ENCODE peak calls at places on chromosome 15, in six cellular contexts. Y, K, N, R, F and S are unnamed samples.

GRCh38 chr15:68218331-68218730 is 11.2 kb downstream of the CLN6 start:
- DNase-seq in K (no peak), F (peak; percentile 22), Y (no peak), R (no peak), N (no peak), S (no peak)

GRCh38 chr15:61820212-61820611 is 240.0 kb downstream of the VPS13C start:
- DNase-seq in Y (no peak), N (no peak), F (no peak), R (no peak), K (no peak), S (no peak)

GRCh38 chr15:60373327-60373726 is 24.5 kb downstream of the ANXA2 start:
- DNase-seq in F (no peak), R (no peak), Y (no peak), K (no peak), N (no peak), S (no peak)

GRCh38 chr15:91308855-91309254 is 208.8 kb downstream of the SV2B start:
- DNase-seq in R (no peak), K (no peak), Y (no peak), F (no peak), N (no peak), S (no peak)

GRCh38 chr15:41513282-41514227 is at the start of gene LTK:
- DNase-seq in K (no peak), R (no peak), F (no peak), Y (peak; percentile 91), N (no peak), S (peak; percentile 77)

GRCh38 chr15:99118258-99118632 is 13.4 kb downstream of the SYNM start:
- DNase-seq in R (no peak), F (peak; percentile 20), Y (no peak), K (no peak), N (peak; percentile 26), S (no peak)

GRCh38 chr15:72237286-72238224 is 6.6 kb upstream of the PKM start:
- DNase-seq in K (peak; percentile 76), N (no peak), R (peak; percentile 97), Y (no peak), F (peak; percentile 91), S (no peak)

GRCh38 chr15:60363024-60363674 is 34.6 kb downstream of the ANXA2 start:
- DNase-seq in F (no peak), N (no peak), Y (no peak), K (no peak), R (no peak), S (no peak)

GRCh38 chr15:86892774-86893449 is 813.2 kb downstream of the AGBL1 start:
- DNase-seq in K (no peak), N (no peak), Y (no peak), F (no peak), R (no peak), S (no peak)

GRCh38 chr15:27589260-27589659 is 509.9 kb downstream of the OCA2 start:
- DNase-seq in F (no peak), K (no peak), R (no peak), Y (no peak), N (no peak), S (no peak)

DNA sequence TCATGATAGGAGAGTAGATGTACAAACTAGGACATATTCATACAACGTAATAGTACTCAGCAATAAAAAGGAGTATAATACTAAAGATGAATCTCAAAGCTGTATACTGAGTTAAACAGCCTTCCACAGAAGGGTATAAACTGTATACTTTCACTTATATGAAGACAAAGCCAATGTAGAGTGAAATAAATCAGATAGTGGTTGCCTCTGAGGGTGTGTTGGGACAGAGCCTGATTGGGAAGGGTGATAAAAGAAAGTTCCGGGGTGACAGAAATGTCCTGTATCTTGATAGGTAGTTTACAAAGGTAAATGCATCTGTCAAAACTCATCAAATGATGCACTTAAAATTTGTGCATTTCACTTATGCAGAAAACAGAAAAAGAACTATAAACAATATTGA is 122.5 kb downstream of the ADAM10 start:
- DNase-seq in R (no peak), N (no peak), F (no peak), Y (no peak), K (no peak), S (no peak)
- H3K36me3 ChIP-seq in R (no peaks in the 10 kb centered on the region), N (peaks cover 9% of the 10 kb centered on the region), F (peaks cover 15% of the 10 kb centered on the region), Y (peaks cover 45% of the 10 kb centered on the region), K (no peaks in the 10 kb centered on the region), S (peaks cover 18% of the 10 kb centered on the region)

GRCh38 chr15:53978248-53978906 is at the start of gene UNC13C:
- DNase-seq in K (peak; percentile 75), F (no peak), R (peak; percentile 22), N (peak; percentile 64), Y (peak; percentile 12), S (peak; percentile 51)
- H3K4me3 ChIP-seq in K (peak within 1 kb of the TSS; percentile 48), F (peak within 1 kb of the TSS; percentile 32), R (peak within 1 kb of the TSS; percentile 61), N (peak within 1 kb of the TSS; percentile 29), Y (no peak within 1 kb of the TSS), S (peak within 1 kb of the TSS; percentile 39)

GRCh38 chr15:63942486-63943365 is 103.6 kb downstream of the DAPK2 start:
- DNase-seq in K (no peak), Y (no peak), F (no peak), N (no peak), R (no peak), S (no peak)
- TF ChIP-seq CTCF in K (no peak), Y (no peak), F (no peak), N (no peak), R (no peak), S (no peak)

GRCh38 chr15:48423342-48423741 is 92.1 kb downstream of the DUT start:
- DNase-seq in Y (no peak), F (no peak), N (no peak), K (no peak), R (no peak), S (no peak)
- H3K36me3 ChIP-seq in Y (no peaks in the 10 kb centered on the region), F (peaks cover 31% of the 10 kb centered on the region), N (peaks cover 19% of the 10 kb centered on the region), K (no peaks in the 10 kb centered on the region), R (peaks cover 18% of the 10 kb centered on the region), S (no peaks in the 10 kb centered on the region)

DNA sequence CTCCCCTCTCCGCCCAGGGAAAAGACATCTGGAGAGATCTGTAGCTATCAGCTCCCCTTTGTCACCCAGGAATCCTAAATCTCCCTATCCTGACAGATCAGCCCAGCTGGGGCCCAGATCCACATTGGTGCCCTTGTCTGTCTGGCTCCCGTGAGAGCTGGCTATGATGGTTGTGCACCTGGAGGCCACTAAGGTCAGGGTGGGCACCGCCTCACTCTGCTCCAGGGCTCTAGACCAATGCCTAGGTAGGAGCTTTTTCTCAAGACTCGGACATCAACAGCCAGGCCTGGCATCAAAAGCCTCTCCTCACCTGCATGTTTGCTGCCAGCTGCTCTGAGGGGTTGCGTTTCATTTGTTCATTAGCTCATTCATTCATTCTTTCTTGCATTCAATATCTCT is 142.7 kb downstream of the SMAD6 start:
- DNase-seq in R (no peak), K (no peak), F (no peak), Y (no peak), N (no peak), S (no peak)
- H3K4me3 ChIP-seq in R (no peak overlapping the region), K (no peak overlapping the region), F (no peak overlapping the region), Y (no peak overlapping the region), N (no peak overlapping the region), S (no peak overlapping the region)

DNA sequence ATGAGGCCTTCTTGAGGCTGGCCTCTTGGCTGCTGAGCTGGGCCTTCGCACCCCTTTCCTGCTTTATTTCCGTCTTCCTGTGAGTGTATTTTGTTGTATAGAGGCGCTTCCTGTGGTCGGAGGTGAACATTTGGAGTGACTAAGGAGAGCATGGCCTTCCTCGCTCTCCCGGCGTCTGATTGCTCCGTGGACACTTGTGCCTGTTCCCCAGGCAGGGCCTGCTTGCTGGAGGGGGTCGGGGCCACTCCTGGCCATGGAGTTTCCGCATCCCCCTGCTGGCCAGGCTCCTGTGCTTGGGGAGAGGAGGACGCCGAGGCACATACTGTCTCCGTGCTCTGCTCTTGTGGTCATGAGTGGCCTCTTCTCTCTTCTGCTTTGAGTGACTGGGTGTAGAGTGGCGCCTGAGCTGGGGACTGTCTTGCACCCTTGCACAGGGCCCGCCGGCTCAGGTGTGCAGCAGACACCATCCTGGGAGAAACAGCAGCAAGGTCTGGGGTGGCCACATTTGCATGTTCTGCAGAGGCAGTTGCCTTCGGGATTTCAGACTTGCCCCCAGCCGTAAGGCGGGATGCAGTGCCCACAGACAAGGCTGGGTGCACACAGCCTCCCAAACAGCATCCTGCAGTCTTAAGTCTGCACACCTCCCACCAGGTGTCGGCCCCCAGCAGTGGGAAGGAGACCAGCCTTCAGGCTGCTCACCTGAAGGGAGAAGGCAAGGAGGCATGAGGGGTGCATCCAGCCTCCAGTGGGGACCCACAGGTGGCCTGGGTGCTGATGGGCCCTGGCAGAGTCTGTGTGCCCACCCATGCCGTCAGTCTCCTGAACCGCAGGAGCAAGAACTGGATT is 16.4 kb downstream of the KLF13 start:
- DNase-seq in F (no peak), Y (no peak), N (no peak), R (no peak), K (no peak), S (peak; percentile 25)
- TF ChIP-seq CTCF in F (no peak), Y (no peak), N (peak; percentile 6), R (no peak), K (no peak), S (no peak)

DNA sequence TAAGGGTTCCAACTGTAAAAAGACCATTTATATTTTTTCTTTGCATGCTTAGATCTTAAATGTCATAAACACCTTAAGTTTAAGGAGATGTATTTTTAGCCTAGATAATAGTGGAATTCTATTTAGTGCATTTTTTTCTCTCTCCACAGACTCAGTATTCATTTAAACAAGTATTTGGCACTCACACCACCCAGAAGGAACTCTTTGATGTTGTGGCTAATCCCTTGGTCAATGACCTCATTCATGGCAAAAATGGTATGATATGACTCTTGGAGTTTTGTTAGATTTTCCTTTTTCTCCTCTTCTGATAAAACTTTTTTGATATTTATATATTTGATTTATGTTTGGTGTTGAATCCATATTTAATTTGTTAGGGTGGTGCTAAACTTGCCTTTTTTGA is 7.3 kb downstream of the KIF23 start:
- DNase-seq in Y (no peak), R (no peak), N (no peak), F (no peak), K (no peak), S (no peak)
- H3K36me3 ChIP-seq in Y (peaks cover 98% of the 10 kb centered on the region), R (peaks cover 4% of the 10 kb centered on the region), N (no peaks in the 10 kb centered on the region), F (no peaks in the 10 kb centered on the region), K (no peaks in the 10 kb centered on the region), S (peaks cover 35% of the 10 kb centered on the region)